ENCODE peak calls at places on chromosomes 3 and 15, in nine cellular contexts. Z is kidney; F is left lung; O is transverse colon; M is left ventricle myocardium inferior; I is astrocyte; G is ovary; C is naive thymus-derived CD4-positive, alpha-beta T cell; P is hepatocyte. R is an unnamed sample.

GRCh38 chr15:70133296-70133695 is 35.6 kb upstream of the TLE3 start:
- DNase-seq in O (no peak), G (no peak), P (no peak), F (no peak), M (no peak), Z (no peak), I (no peak), C (no peak), R (no peak)

GRCh38 chr3:158918008-158918407 is 116.2 kb downstream of the MFSD1 start:
- DNase-seq in G (peak; percentile 40), O (peak; percentile 24), I (peak; percentile 74), Z (no peak), F (no peak), M (no peak), C (no peak), P (peak; percentile 78), R (peak; percentile 21)

GRCh38 chr15:79904256-79904655 is 7.4 kb upstream of the MTHFS start:
- DNase-seq in I (no peak), Z (no peak), C (no peak), G (no peak), P (no peak), O (no peak), F (no peak), M (no peak), R (no peak)

GRCh38 chr3:47603332-47603731 is 24.7 kb upstream of the CSPG5 start:
- DNase-seq in C (no peak), M (no peak), Z (no peak), P (no peak), I (no peak), O (no peak), G (no peak), F (no peak), R (no peak)

GRCh38 chr3:108511490-108511889 is 1.1 kb upstream of the MYH15 start:
- DNase-seq in F (no peak), O (no peak), G (no peak), P (no peak), Z (no peak), I (no peak), M (no peak), C (no peak), R (no peak)

GRCh38 chr3:15575446-15575845 is 25.9 kb downstream of the HACL1 start:
- DNase-seq in I (no peak), Z (no peak), M (no peak), F (no peak), C (no peak), G (no peak), O (no peak), P (no peak), R (peak; percentile 65)

GRCh38 chr3:7754653-7755052 is 747.0 kb upstream of the LMCD1 start:
- DNase-seq in P (no peak), Z (no peak), M (no peak), F (no peak), O (no peak), C (no peak), I (no peak), G (no peak), R (no peak)

GRCh38 chr15:25793354-25794050 is 69.6 kb downstream of the ATP10A start:
- DNase-seq in C (no peak), F (no peak), G (no peak), I (no peak), O (no peak), Z (peak; percentile 26), M (no peak), P (no peak), R (no peak)

GRCh38 chr3:120450261-120450913 is 405 bp downstream of the FSTL1 start:
- DNase-seq in M (peak; percentile 41), G (no peak), O (peak; percentile 27), Z (peak; percentile 81), I (no peak), F (peak; percentile 83), P (peak; percentile 47), C (no peak), R (peak; percentile 54)

GRCh38 chr3:57977755-57978715 is 30.2 kb upstream of the FLNB start:
- DNase-seq in O (peak; percentile 80), Z (no peak), F (no peak), C (no peak), G (no peak), M (no peak), P (peak; percentile 65), I (no peak), R (no peak)

GRCh38 chr3:161348791-161349400 is 22.4 kb downstream of the SPTSSB start:
- DNase-seq in Z (no peak), C (no peak), M (no peak), P (no peak), I (peak; percentile 82), F (no peak), G (no peak), O (no peak), R (no peak)

GRCh38 chr3:27025718-27026117 is 343.5 kb downstream of the NEK10 start:
- DNase-seq in G (no peak), F (no peak), Z (no peak), O (no peak), M (no peak), C (no peak), I (no peak), P (no peak), R (no peak)

GRCh38 chr3:23875326-23875725 is 41.5 kb downstream of the NKIRAS1 start:
- DNase-seq in F (no peak), C (no peak), M (no peak), I (no peak), Z (no peak), O (no peak), P (no peak), G (no peak), R (no peak)

GRCh38 chr15:73794501-73795133 is 41.5 kb upstream of the INSYN1 start:
- DNase-seq in P (no peak), G (no peak), C (no peak), F (no peak), O (no peak), Z (no peak), I (peak; percentile 37), M (no peak), R (peak; percentile 40)

GRCh38 chr3:129559565-129560079 is 16.6 kb downstream of the H1-8 start:
- DNase-seq in P (no peak), F (peak; percentile 51), I (no peak), Z (no peak), M (no peak), C (no peak), G (no peak), O (no peak), R (no peak)

GRCh38 chr3:160695906-160696305 is 18.9 kb downstream of the ARL14 start:
- DNase-seq in G (no peak), O (no peak), F (no peak), I (peak; percentile 69), P (no peak), M (no peak), C (no peak), Z (no peak), R (no peak)

GRCh38 chr3:180870008-180870733 is 42.3 kb upstream of the FXR1 start:
- DNase-seq in I (no peak), F (no peak), O (peak; percentile 9), G (peak; percentile 79), M (peak; percentile 25), C (no peak), Z (peak; percentile 71), P (peak; percentile 33), R (peak; percentile 20)

DNA sequence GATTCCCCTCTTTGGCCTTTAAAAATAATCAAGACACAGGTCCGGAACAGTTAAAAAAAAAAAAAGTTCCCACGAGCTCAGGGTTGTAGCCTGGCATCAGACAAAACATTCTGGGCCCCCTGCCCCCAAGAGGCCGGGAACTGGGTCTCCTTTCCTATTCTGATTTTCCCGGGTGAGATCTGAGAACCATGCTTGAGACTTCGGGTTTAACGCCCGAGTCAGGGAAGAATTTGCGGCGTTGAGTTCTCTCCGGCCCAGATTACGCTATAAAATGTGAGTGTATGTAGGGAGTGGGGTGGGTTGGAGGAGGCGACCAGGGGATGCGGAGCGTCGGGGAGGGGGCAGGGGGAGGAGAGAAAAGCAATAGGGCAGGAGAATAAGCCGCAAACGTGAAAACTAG is 2.6 kb downstream of the ZIC1 start:
- DNase-seq in G (no peak), Z (no peak), P (no peak), C (no peak), M (no peak), O (no peak), I (no peak), F (no peak), R (no peak)
- H3K36me3 ChIP-seq in G (no peaks in the 10 kb centered on the region), Z (no peaks in the 10 kb centered on the region), P (no peaks in the 10 kb centered on the region), C (no peaks in the 10 kb centered on the region), M (no peaks in the 10 kb centered on the region), O (no peaks in the 10 kb centered on the region), I (peaks cover 4% of the 10 kb centered on the region), F (no peaks in the 10 kb centered on the region), R (no peaks in the 10 kb centered on the region)

DNA sequence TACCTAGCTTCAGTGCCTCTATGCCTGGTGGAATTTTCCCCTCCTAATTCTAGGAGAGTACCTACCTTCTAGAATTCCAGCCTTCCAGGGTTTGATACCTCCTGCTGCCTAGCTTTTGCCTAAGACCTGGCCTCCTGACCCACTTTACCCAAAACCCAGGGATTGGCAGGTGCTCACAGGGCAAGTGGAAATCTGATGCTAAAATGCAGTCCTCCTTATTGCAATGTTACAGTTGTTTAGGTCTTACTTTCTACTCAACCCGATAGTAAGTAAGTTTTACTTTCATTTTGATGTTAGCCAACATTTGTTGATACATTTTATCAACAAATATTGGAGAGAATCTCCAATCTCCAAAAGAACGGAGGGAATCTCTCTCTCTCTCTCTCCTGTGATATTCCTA is 275.9 kb downstream of the DOCK3 start:
- DNase-seq in G (no peak), I (no peak), F (no peak), M (no peak), O (no peak), C (no peak), Z (no peak), P (no peak), R (no peak)
- H3K27ac ChIP-seq in G (no peak overlapping the region), I (no peak overlapping the region), F (no peak overlapping the region), M (no peak overlapping the region), O (no peak overlapping the region), C (no peak overlapping the region), Z (no peak overlapping the region), P (no peak overlapping the region), R (no peak overlapping the region)

GRCh38 chr3:101303836-101304235 is 16.5 kb downstream of the IMPG2 start:
- DNase-seq in Z (no peak), P (no peak), G (no peak), C (no peak), M (no peak), F (no peak), O (no peak), I (no peak), R (no peak)

GRCh38 chr3:101300073-101300472 is 20.3 kb downstream of the IMPG2 start:
- DNase-seq in C (no peak), G (no peak), M (no peak), O (no peak), F (peak; percentile 39), P (no peak), Z (peak; percentile 56), I (no peak), R (no peak)

GRCh38 chr3:101303089-101303731 is 17.2 kb downstream of the IMPG2 start:
- DNase-seq in G (no peak), O (no peak), M (no peak), C (no peak), F (no peak), I (peak; percentile 18), P (no peak), Z (no peak), R (no peak)
- H3K4me3 ChIP-seq in G (no peak overlapping the region), O (no peak overlapping the region), M (no peak overlapping the region), C (no peak overlapping the region), F (no peak overlapping the region), I (no peak overlapping the region), P (no peak overlapping the region), Z (no peak overlapping the region), R (no peak overlapping the region)

DNA sequence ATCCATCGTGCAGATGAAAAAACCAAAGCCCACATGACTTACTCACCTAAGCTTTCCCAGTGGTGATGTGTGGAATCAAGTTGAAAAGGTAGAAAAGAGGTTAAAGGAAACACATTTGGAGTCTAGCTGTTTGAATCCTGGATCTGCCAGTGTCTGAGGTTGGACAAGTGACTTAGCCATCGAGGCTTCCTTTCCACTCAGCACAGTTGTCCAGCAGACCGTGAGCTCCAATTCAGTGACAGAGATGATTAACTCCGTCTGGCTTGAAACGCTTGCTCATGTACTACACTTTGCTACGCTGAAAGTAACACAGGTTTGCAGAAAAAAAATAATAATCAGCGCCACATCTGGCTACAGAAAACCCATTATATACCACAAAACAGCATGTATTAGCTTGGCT is 364.9 kb upstream of the MCTP2 start:
- DNase-seq in C (no peak), I (no peak), G (no peak), P (no peak), M (no peak), Z (no peak), O (no peak), F (no peak), R (no peak)
- H3K36me3 ChIP-seq in C (no peaks in the 10 kb centered on the region), I (no peaks in the 10 kb centered on the region), G (no peaks in the 10 kb centered on the region), P (no peaks in the 10 kb centered on the region), M (no peaks in the 10 kb centered on the region), Z (no peaks in the 10 kb centered on the region), O (no peaks in the 10 kb centered on the region), F (no peaks in the 10 kb centered on the region), R (no peaks in the 10 kb centered on the region)

R was measured in thyroid gland.